ENCODE peak calls at places on chromosome 6, in eight cellular contexts. S is HCT116, A is upper lobe of left lung, W is GM23338, G is Panc1, N is HepG2, R is K562, X is GM12878. Z is an unnamed sample.

GRCh38 chr6:147156218-147156617 is 48.0 kb upstream of the STXBP5 start:
- ATAC-seq in S (no peak), A (no peak), W (no peak), G (no peak), N (no peak), R (peak; percentile 53), X (no peak), Z (no peak)

GRCh38 chr6:106300020-106300772 is 25.4 kb downstream of the ATG5 start:
- ATAC-seq in S (no peak), A (no peak), W (no peak), G (peak; percentile 42), N (no peak), R (no peak), X (no peak), Z (no peak)

GRCh38 chr6:14273196-14273595 is 155.6 kb downstream of the CD83 start:
- ATAC-seq in S (no peak), A (no peak), W (peak; percentile 84), G (no peak), N (no peak), R (no peak), X (no peak), Z (no peak)

GRCh38 chr6:11434565-11435326 is 102.8 kb upstream of the TMEM170B start:
- ATAC-seq in S (no peak), A (peak; percentile 92), W (no peak), G (peak; percentile 82), N (peak; percentile 95), R (no peak), X (no peak), Z (peak; percentile 72)

GRCh38 chr6:13397359-13398080 is 69.2 kb upstream of the TBC1D7 start:
- ATAC-seq in S (peak; percentile 50), A (no peak), W (no peak), G (no peak), N (no peak), R (peak; percentile 20), X (peak; percentile 88), Z (no peak)

GRCh38 chr6:124260337-124260736 is 456.7 kb downstream of the NKAIN2 start:
- ATAC-seq in S (no peak), A (no peak), W (peak; percentile 76), G (no peak), N (no peak), R (no peak), X (no peak), Z (no peak)

GRCh38 chr6:137530404-137530803 is 36.2 kb upstream of the OLIG3 start:
- ATAC-seq in S (peak; percentile 50), A (no peak), W (peak; percentile 60), G (no peak), N (no peak), R (no peak), X (no peak), Z (no peak)

GRCh38 chr6:130473886-130474285 is 108.1 kb downstream of the TMEM200A start:
- ATAC-seq in S (peak; percentile 66), A (no peak), W (no peak), G (no peak), N (no peak), R (no peak), X (no peak), Z (no peak)

GRCh38 chr6:110761371-110761770 is 53.9 kb downstream of the CDK19 start:
- ATAC-seq in S (no peak), A (no peak), W (no peak), G (no peak), N (no peak), R (no peak), X (no peak), Z (no peak)

GRCh38 chr6:141484726-141485125 is 648.0 kb upstream of the GJE1 start:
- ATAC-seq in S (no peak), A (no peak), W (no peak), G (no peak), N (peak; percentile 82), R (no peak), X (peak; percentile 85), Z (no peak)

DNA sequence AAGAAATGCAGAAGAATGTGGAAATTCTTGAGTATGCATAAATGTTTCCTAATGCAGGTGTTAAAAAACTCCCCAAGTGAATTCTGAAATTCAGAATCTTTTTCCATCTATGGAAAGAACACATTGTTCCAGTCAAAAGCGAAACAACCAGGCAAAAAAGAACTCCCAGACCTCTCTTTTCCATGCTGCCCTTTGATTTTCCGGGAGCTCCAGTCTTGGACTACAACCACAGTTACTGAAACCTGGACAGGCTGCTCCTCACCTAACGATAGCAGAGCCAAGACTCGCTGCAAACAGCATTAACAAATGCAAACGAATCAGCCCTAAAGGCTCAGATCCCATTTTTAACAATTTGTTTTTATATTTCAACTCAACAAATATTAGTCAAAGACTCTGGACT is 108.7 kb upstream of the CNKSR3 start:
- ATAC-seq in S (no peak), A (no peak), W (no peak), G (no peak), N (no peak), R (no peak), X (no peak), Z (no peak)
- TF ChIP-seq POLR2AphosphoS5 in S (no peak), A (no peak), W (no peak), G (no peak), N (no peak), R (no peak), X (no peak), Z (peak; percentile 48)

GRCh38 chr6:1542335-1542734 is 67.4 kb upstream of the FOXC1 start:
- ATAC-seq in S (no peak), A (no peak), W (no peak), G (no peak), N (no peak), R (no peak), X (no peak), Z (no peak)
- TF ChIP-seq POLR2AphosphoS5 in S (no peak), A (no peak), W (no peak), G (no peak), N (no peak), R (no peak), X (no peak), Z (no peak)

GRCh38 chr6:16903470-16903869 is 142.2 kb upstream of the ATXN1 start:
- ATAC-seq in S (no peak), A (no peak), W (no peak), G (no peak), N (no peak), R (no peak), X (no peak), Z (no peak)
- TF ChIP-seq POLR2AphosphoS5 in S (no peak), A (no peak), W (no peak), G (no peak), N (no peak), R (no peak), X (no peak), Z (no peak)

GRCh38 chr6:127342946-127343752 is at the start of gene ECHDC1:
- ATAC-seq in S (peak; percentile 83), A (peak; percentile 85), W (peak; percentile 74), G (peak; percentile 91), N (peak; percentile 86), R (peak; percentile 86), X (peak; percentile 82), Z (peak; percentile 84)
- TF ChIP-seq POLR2AphosphoS5 in S (peak; percentile 95), A (peak; percentile 26), W (peak; percentile 68), G (peak; percentile 94), N (peak; percentile 97), R (peak; percentile 82), X (peak; percentile 92), Z (peak; percentile 25)

GRCh38 chr6:165562421-165563090 is 100.5 kb downstream of the PDE10A start:
- ATAC-seq in S (no peak), A (no peak), W (no peak), G (no peak), N (no peak), R (no peak), X (peak; percentile 25), Z (no peak)

GRCh38 chr6:165571721-165572132 is 91.3 kb downstream of the PDE10A start:
- ATAC-seq in S (no peak), A (no peak), W (no peak), G (no peak), N (no peak), R (no peak), X (peak; percentile 75), Z (no peak)

GRCh38 chr6:165568326-165568725 is 94.7 kb downstream of the PDE10A start:
- ATAC-seq in S (no peak), A (no peak), W (no peak), G (no peak), N (no peak), R (no peak), X (no peak), Z (no peak)

GRCh38 chr6:165571068-165571682 is 91.9 kb downstream of the PDE10A start:
- ATAC-seq in S (no peak), A (no peak), W (no peak), G (no peak), N (no peak), R (no peak), X (no peak), Z (no peak)

DNA sequence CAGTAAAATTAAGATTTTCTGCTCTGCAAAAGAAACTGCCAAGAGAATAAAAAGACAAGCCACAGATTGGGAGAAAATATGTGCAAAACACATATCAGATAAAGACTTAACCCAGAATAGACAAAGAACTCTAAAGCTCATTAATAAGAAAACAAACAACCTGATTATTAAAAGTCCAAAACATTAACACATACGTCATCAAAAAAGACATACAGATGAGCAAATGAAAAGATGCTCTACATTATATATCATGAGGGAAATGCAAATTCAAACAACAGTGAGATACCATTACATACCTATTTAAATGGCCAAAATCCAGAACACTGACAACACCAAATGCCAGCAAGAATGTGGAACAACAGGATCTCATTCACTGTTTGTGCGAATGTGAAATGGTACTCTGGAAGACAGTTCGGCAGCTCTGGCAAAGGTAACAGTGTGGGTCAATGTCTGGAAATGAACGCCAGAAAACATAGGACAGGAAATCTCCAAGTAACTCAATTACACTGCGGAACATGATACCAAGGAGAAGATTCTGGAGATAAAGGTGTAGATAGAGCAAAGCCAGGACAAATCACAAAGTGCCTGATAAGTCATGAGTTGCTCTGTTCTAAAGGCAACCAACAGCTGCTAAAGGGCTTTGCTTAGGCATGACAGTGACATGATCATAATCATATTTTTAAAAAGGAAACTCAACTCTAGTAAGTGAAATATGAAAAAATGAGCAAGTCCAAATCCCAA is 96.8 kb downstream of the PDE10A start:
- ATAC-seq in S (no peak), A (no peak), W (no peak), G (no peak), N (no peak), R (no peak), X (no peak), Z (no peak)
- TF ChIP-seq POLR2AphosphoS5 in S (no peak), A (no peak), W (no peak), G (no peak), N (no peak), R (no peak), X (no peak), Z (no peak)

GRCh38 chr6:134689676-134690447 is 260.0 kb downstream of the ALDH8A1 start:
- ATAC-seq in S (peak; percentile 68), A (no peak), W (no peak), G (no peak), N (peak; percentile 57), R (no peak), X (no peak), Z (no peak)
- TF ChIP-seq POLR2AphosphoS5 in S (no peak), A (no peak), W (no peak), G (no peak), N (no peak), R (no peak), X (no peak), Z (no peak)

GRCh38 chr6:87472525-87473418 is at the start of gene SLC35A1:
- ATAC-seq in S (peak; percentile 92), A (peak; percentile 99), W (peak; percentile 91), G (peak; percentile 98), N (peak; percentile 98), R (peak; percentile 94), X (peak; percentile 94), Z (peak; percentile 98)
- TF ChIP-seq POLR2AphosphoS5 in S (peak; percentile 90), A (peak; percentile 24), W (peak; percentile 80), G (peak; percentile 67), N (peak; percentile 79), R (peak; percentile 50), X (peak; percentile 53), Z (peak; percentile 74)